ENCODE peak calls at places on chromosomes 12 and 14, in four cellular contexts. E, D, Y and V are unnamed samples.

GRCh38 chr14:72651081-72651480 is 242.8 kb downstream of the DPF3 start:
- DNase-seq in D (no peak), E (no peak), Y (no peak), V (no peak)

GRCh38 chr12:104063712-104064030 is 660 bp upstream of the HCFC2 start:
- DNase-seq in Y (no peak), E (no peak), D (peak; percentile 15), V (no peak)

GRCh38 chr12:62730649-62731377 is 204.1 kb downstream of the PPM1H start:
- DNase-seq in Y (no peak), D (no peak), E (peak; percentile 66), V (no peak)

GRCh38 chr12:75259170-75259569 is 49.5 kb upstream of the KCNC2 start:
- DNase-seq in Y (no peak), E (no peak), D (no peak), V (no peak)

GRCh38 chr12:17540921-17541320 is 549.1 kb downstream of the RERGL start:
- DNase-seq in Y (no peak), E (no peak), D (no peak), V (no peak)

GRCh38 chr12:13100882-13101769 is 2.3 kb downstream of the GSG1 start:
- DNase-seq in Y (peak; percentile 83), E (peak; percentile 83), D (no peak), V (peak; percentile 47)

GRCh38 chr12:25981597-25981996 is 23.1 kb downstream of the RASSF8 start:
- DNase-seq in E (no peak), D (no peak), Y (no peak), V (no peak)

GRCh38 chr12:106342397-106343212 is 14.9 kb upstream of the POLR3B start:
- DNase-seq in Y (no peak), E (peak; percentile 25), D (no peak), V (peak; percentile 39)

GRCh38 chr12:126668538-126668937 is 1598.4 kb upstream of the TMEM132C start:
- DNase-seq in Y (no peak), E (no peak), D (no peak), V (no peak)

GRCh38 chr12:33180921-33181320 is 258.7 kb downstream of the SYT10 start:
- DNase-seq in D (no peak), Y (no peak), E (no peak), V (peak; percentile 65)

GRCh38 chr12:96094201-96094600 is 58.8 kb upstream of the LTA4H start:
- DNase-seq in D (no peak), E (no peak), Y (no peak), V (no peak)

GRCh38 chr12:122721057-122721545 is 4.5 kb upstream of the HCAR3 start:
- DNase-seq in D (peak; percentile 67), E (no peak), Y (no peak), V (peak; percentile 75)

GRCh38 chr12:120110550-120111501 is 5.7 kb downstream of the RAB35 start:
- DNase-seq in E (no peak), D (no peak), Y (no peak), V (no peak)

GRCh38 chr14:38199076-38199475 is 8.6 kb upstream of the SSTR1 start:
- DNase-seq in D (no peak), E (no peak), Y (no peak), V (no peak)

GRCh38 chr12:71947645-71948105 is 9.0 kb downstream of the TPH2 start:
- DNase-seq in D (no peak), Y (no peak), E (no peak), V (peak; percentile 85)

GRCh38 chr12:102406033-102406584 is 74.3 kb downstream of the IGF1 start:
- DNase-seq in Y (no peak), D (peak; percentile 77), E (no peak), V (no peak)

GRCh38 chr12:77723308-77723707 is 107.4 kb upstream of the NAV3 start:
- DNase-seq in E (no peak), Y (no peak), D (no peak), V (no peak)

GRCh38 chr12:31727197-31727596 is 1.6 kb downstream of the AMN1 start:
- DNase-seq in E (no peak), D (no peak), Y (no peak), V (no peak)

GRCh38 chr12:49542592-49543160 is 3.8 kb downstream of the KCNH3 start:
- DNase-seq in E (no peak), D (no peak), Y (no peak), V (no peak)

GRCh38 chr14:91398192-91398591 is 19.4 kb downstream of the CCDC88C start:
- DNase-seq in Y (no peak), E (no peak), D (no peak), V (no peak)

GRCh38 chr12:75977952-75978671 is 53.5 kb downstream of the PHLDA1 start:
- DNase-seq in Y (peak; percentile 42), D (peak; percentile 94), E (peak; percentile 94), V (peak; percentile 100)

GRCh38 chr12:52026267-52026666 is 19.5 kb downstream of the TAMALIN start:
- DNase-seq in E (no peak), D (no peak), Y (no peak), V (no peak)

GRCh38 chr12:4011597-4011996 is 138.4 kb upstream of the PARP11 start:
- DNase-seq in D (no peak), Y (no peak), E (no peak), V (peak; percentile 98)

GRCh38 chr12:10130042-10130441 is at the start of gene CLEC7A:
- DNase-seq in Y (no peak), E (no peak), D (peak; percentile 73), V (no peak)

GRCh38 chr14:95267306-95267705 is 52.4 kb downstream of the CLMN start:
- DNase-seq in E (no peak), D (no peak), Y (no peak), V (no peak)

GRCh38 chr12:58310368-58310767 is 369.0 kb downstream of the ATP23 start:
- DNase-seq in E (peak; percentile 28), D (no peak), Y (no peak), V (no peak)

GRCh38 chr14:94025720-94026119 is 420 bp upstream of the OTUB2 start:
- DNase-seq in D (no peak), Y (no peak), E (no peak), V (no peak)

GRCh38 chr12:126903180-126903876 is 1363.6 kb upstream of the TMEM132C start:
- DNase-seq in D (no peak), Y (no peak), E (no peak), V (no peak)

GRCh38 chr14:65360144-65360784 is 52.3 kb upstream of the FUT8 start:
- DNase-seq in Y (no peak), D (no peak), E (no peak), V (no peak)

GRCh38 chr12:96233168-96233567 is 39.0 kb downstream of the ELK3 start:
- DNase-seq in E (no peak), D (no peak), Y (no peak), V (no peak)

GRCh38 chr12:107895966-107896365 is 121.5 kb downstream of the ASCL4 start:
- DNase-seq in E (no peak), Y (no peak), D (no peak), V (no peak)

GRCh38 chr12:109716512-109717389 is 3.1 kb downstream of the FAM222A start:
- DNase-seq in E (no peak), Y (no peak), D (no peak), V (peak; percentile 31)

GRCh38 chr14:64997108-64997794 is 10.6 kb downstream of the FNTB start:
- DNase-seq in Y (no peak), D (no peak), E (no peak), V (no peak)

GRCh38 chr14:67973415-67973814 is 153.8 kb downstream of the RAD51B start:
- DNase-seq in D (no peak), E (no peak), Y (no peak), V (no peak)

GRCh38 chr14:67977468-67978034 is 158.0 kb downstream of the RAD51B start:
- DNase-seq in E (no peak), D (no peak), Y (no peak), V (no peak)

GRCh38 chr14:67970923-67971322 is 151.3 kb downstream of the RAD51B start:
- DNase-seq in D (no peak), E (no peak), Y (no peak), V (no peak)

GRCh38 chr14:67975429-67975828 is 155.8 kb downstream of the RAD51B start:
- DNase-seq in Y (no peak), E (no peak), D (no peak), V (no peak)

GRCh38 chr14:67971627-67972625 is 152.3 kb downstream of the RAD51B start:
- DNase-seq in E (no peak), D (no peak), Y (no peak), V (no peak)
- TF ChIP-seq CHD4 in E (no peak), D (no peak), Y (no peak), V (no peak)

DNA sequence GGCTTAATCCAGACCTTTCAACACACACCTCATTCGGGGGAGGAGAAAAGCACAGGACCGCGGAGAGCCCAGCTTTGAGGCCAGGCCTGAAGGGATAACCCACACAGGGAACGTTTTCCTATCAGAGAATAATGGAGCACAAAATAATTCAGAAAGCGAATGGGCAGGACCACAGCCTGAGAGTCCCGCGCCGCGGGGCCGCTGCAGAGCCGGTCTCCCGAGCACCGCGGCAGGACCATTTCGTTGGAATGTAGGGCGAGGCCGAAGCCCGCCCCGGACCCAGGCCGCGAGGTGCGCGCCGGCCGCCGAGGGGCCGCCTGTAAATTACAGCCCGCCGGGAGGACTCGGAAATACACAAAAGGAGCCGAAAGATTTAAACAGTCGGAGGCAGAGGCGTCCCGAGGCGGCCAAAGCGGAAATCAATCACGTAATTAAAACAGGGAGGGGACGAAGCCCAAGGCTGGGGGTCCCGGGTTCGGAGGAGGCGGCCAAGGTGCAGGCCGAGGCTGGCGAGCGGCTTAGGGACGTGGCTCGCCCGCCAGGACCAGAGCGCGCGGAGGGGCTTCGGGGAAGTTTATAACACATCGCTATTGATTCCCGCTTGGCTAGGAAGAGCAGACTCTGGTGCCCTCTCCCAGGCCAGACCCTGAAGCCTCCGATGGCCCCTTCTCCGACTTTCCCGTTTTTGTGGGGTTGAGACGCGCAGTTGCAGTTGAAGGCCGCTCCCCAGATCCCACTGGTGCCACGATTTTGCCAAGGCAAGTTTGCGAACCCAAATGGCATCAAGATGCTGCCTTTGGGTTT is 6.3 kb upstream of the HOXC4 start:
- DNase-seq in E (no peak), Y (no peak), D (no peak), V (no peak)
- TF ChIP-seq CHD4 in E (no peak), Y (no peak), D (no peak), V (no peak)

GRCh38 chr14:77339407-77339806 is 18.6 kb downstream of the GSTZ1 start:
- DNase-seq in Y (no peak), E (no peak), D (no peak), V (no peak)
- TF ChIP-seq CHD4 in Y (no peak), E (no peak), D (no peak), V (no peak)

GRCh38 chr12:93682846-93683261 is 5.7 kb downstream of the CRADD start:
- DNase-seq in E (no peak), D (no peak), Y (no peak), V (peak; percentile 28)
- TF ChIP-seq CHD4 in E (no peak), D (no peak), Y (no peak), V (no peak)

GRCh38 chr14:57976701-57977100 is 110.8 kb upstream of the SLC35F4 start:
- DNase-seq in E (no peak), D (no peak), Y (no peak), V (no peak)
- TF ChIP-seq CHD4 in E (no peak), D (no peak), Y (no peak), V (no peak)

DNA sequence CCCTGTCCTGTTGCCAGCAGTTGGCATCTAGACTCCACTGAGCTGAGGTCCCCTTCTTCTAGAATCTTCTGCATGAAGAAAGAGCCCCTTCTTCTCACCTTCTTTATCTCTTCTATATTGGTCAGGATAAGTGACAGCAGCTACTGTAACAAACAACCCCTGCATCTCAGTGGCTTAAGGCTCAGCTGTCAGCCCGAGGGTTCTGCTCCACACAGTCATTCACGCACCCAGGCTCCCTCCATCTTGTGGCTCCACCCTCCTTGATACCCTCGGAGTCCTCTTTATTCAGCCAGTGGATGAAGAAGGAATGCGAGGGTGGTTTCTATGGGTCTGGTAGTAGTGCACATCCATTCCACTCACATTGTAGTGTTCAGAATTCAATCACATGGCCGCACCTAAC is 10.5 kb upstream of the RFLNA start:
- DNase-seq in E (no peak), D (no peak), Y (no peak), V (no peak)
- TF ChIP-seq CHD4 in E (no peak), D (no peak), Y (no peak), V (no peak)